ENCODE peak calls at places on chromosomes 7 and 10, in seven cellular contexts. T, O, M, F, C, P and L are unnamed samples. For H3K4me1, the result is how much of the 10 kb centered on the place peaks cover.

GRCh38 chr7:128099204-128099671 is 68.0 kb upstream of the LRRC4 start:
- DNase-seq in T (no peak), O (peak), M (no peak), F (no peak), C (no peak), P (no peak), L (no peak)

GRCh38 chr7:108442039-108442568 is 14.1 kb downstream of the NRCAM start:
- DNase-seq in T (peak), O (no peak), M (peak), F (no peak), C (no peak), P (no peak), L (no peak)

GRCh38 chr7:40701836-40702551 is 567.2 kb downstream of the SUGCT start:
- DNase-seq in T (no peak), O (no peak), M (no peak), F (no peak), C (no peak), P (no peak), L (no peak)

GRCh38 chr7:71345485-71345884 is 213.5 kb downstream of the GALNT17 start:
- DNase-seq in T (no peak), O (no peak), M (no peak), F (no peak), C (no peak), P (no peak), L (no peak)

GRCh38 chr10:51074238-51075028 is at the start of gene PRKG1:
- DNase-seq in T (no peak), O (peak), M (peak), F (peak), C (no peak), P (peak), L (peak)

GRCh38 chr7:20240080-20240926 is 23.1 kb upstream of the MACC1 start:
- DNase-seq in T (no peak), O (no peak), M (no peak), F (no peak), C (peak), P (no peak), L (no peak)

GRCh38 chr10:129870926-129871660 is 93.0 kb downstream of the EBF3 start:
- DNase-seq in T (no peak), O (no peak), M (no peak), F (no peak), C (no peak), P (peak), L (no peak)

GRCh38 chr10:98861962-98862361 is 373.7 kb downstream of the HPSE2 start:
- DNase-seq in T (no peak), O (no peak), M (no peak), F (no peak), C (no peak), P (peak), L (no peak)

GRCh38 chr7:17852361-17852760 is 87.9 kb downstream of the SNX13 start:
- DNase-seq in T (no peak), O (no peak), M (no peak), F (no peak), C (no peak), P (no peak), L (no peak)

GRCh38 chr7:22776964-22777363 is 45.7 kb downstream of the TOMM7 start:
- DNase-seq in T (no peak), O (no peak), M (no peak), F (no peak), C (no peak), P (no peak), L (no peak)

GRCh38 chr7:52925332-52925731 is 110.1 kb upstream of the POM121L12 start:
- DNase-seq in T (no peak), O (no peak), M (no peak), F (no peak), C (no peak), P (no peak), L (peak)

GRCh38 chr7:28180364-28181147 is at the start of gene JAZF1:
- DNase-seq in T (no peak), O (no peak), M (peak), F (no peak), C (no peak), P (peak), L (peak)

GRCh38 chr7:156105337-156106106 is 293.3 kb upstream of the SHH start:
- DNase-seq in T (no peak), O (no peak), M (no peak), F (no peak), C (no peak), P (no peak), L (no peak)

GRCh38 chr7:142375710-142376313 is 118.0 kb upstream of the PRSS58 start:
- DNase-seq in T (peak), O (no peak), M (no peak), F (no peak), C (no peak), P (no peak), L (peak)

GRCh38 chr10:80454526-80455460 is 683 bp downstream of the TSPAN14 start:
- DNase-seq in T (no peak), O (no peak), M (no peak), F (no peak), C (no peak), P (peak), L (peak)

GRCh38 chr7:86645676-86646276 is 2.1 kb downstream of the GRM3 start:
- DNase-seq in T (no peak), O (no peak), M (no peak), F (no peak), C (no peak), P (peak), L (no peak)

GRCh38 chr7:130381468-130382312 is 1.4 kb downstream of the CPA1 start:
- DNase-seq in T (no peak), O (no peak), M (no peak), F (no peak), C (no peak), P (no peak), L (peak)

GRCh38 chr10:105963450-105963849 is 1201.1 kb downstream of the SORCS1 start:
- DNase-seq in T (no peak), O (no peak), M (no peak), F (no peak), C (no peak), P (no peak), L (no peak)

GRCh38 chr10:89360153-89360552 is 17.7 kb upstream of the IFIT1B start:
- DNase-seq in T (no peak), O (no peak), M (no peak), F (no peak), C (no peak), P (no peak), L (no peak)
- TF ChIP-seq REST in T (no peak), O (no peak), M (no peak), F (no peak), C (no peak), P (no peak), L (no peak)

GRCh38 chr10:3987142-3987974 is 202.3 kb upstream of the KLF6 start:
- DNase-seq in T (no peak), O (no peak), M (no peak), F (no peak), C (no peak), P (peak), L (no peak)
- H3K4me1 ChIP-seq in T (under half), O (under half), M (under half), F (under half), C (under half), P (under half), L (under half)

GRCh38 chr10:43361532-43362190 is 9.8 kb upstream of the FXYD4 start:
- DNase-seq in T (no peak), O (no peak), M (no peak), F (no peak), C (no peak), P (no peak), L (no peak)

GRCh38 chr10:43360086-43360485 is 11.3 kb upstream of the FXYD4 start:
- DNase-seq in T (no peak), O (no peak), M (no peak), F (no peak), C (no peak), P (no peak), L (no peak)

GRCh38 chr10:43362191-43362839 is 9.1 kb upstream of the FXYD4 start:
- DNase-seq in T (peak), O (no peak), M (peak), F (no peak), C (peak), P (peak), L (peak)
- TF ChIP-seq CTCF in T (peak), O (no peak), M (peak), F (no peak), C (peak), P (peak), L (peak)

GRCh38 chr7:135536160-135536559 is 21.6 kb upstream of the NUP205 start:
- DNase-seq in T (no peak), O (no peak), M (no peak), F (peak), C (no peak), P (no peak), L (no peak)
- TF ChIP-seq REST in T (no peak), O (no peak), M (no peak), F (no peak), C (no peak), P (no peak), L (no peak)

GRCh38 chr10:6920072-6921019 is 340.3 kb upstream of the PRKCQ start:
- DNase-seq in T (peak), O (peak), M (peak), F (peak), C (no peak), P (peak), L (peak)
- H3K4me1 ChIP-seq in T (under half), O (under half), M (under half), F (under half), C (under half), P (under half), L (under half)

GRCh38 chr10:131310054-131310903 is 1.2 kb downstream of the TCERG1L start:
- DNase-seq in T (no peak), O (no peak), M (no peak), F (no peak), C (no peak), P (no peak), L (peak)
- TF ChIP-seq CTCF in T (peak), O (no peak), M (no peak), F (no peak), C (no peak), P (no peak), L (no peak)

GRCh38 chr10:59991661-59992060 is 85.3 kb upstream of the CCDC6 start:
- DNase-seq in T (peak), O (no peak), M (peak), F (no peak), C (no peak), P (no peak), L (peak)
- TF ChIP-seq REST in T (no peak), O (no peak), M (no peak), F (no peak), C (no peak), P (no peak), L (no peak)

GRCh38 chr7:7099584-7100014 is 82.7 kb upstream of the C1GALT1 start:
- DNase-seq in T (peak), O (peak), M (peak), F (peak), C (no peak), P (no peak), L (peak)
- H3K4me1 ChIP-seq in T (under half), O (under half), M (under half), F (half or more), C (under half), P (under half), L (under half)